ENCODE peak calls at places on chromosomes 7 and 10, in four cellular contexts. K, T, A and H are unnamed samples.
A peak's percentile ranks its signal among the peaks of the same experiment; 100 is the strongest.

GRCh38 chr10:102633282-102633681 is 11.0 kb upstream of the TRIM8 start:
- DNase-seq in K (peak; percentile 53), T (no peak), A (peak; percentile 84), H (no peak)

GRCh38 chr7:46854958-46855473 is 726.9 kb downstream of the TNS3 start:
- DNase-seq in K (no peak), T (no peak), A (no peak), H (no peak)

GRCh38 chr10:98646998-98647917 is 200.5 kb upstream of the HPS1 start:
- DNase-seq in K (peak; percentile 82), T (no peak), A (no peak), H (no peak)

GRCh38 chr10:31099664-31100063 is 68.0 kb upstream of the ZNF438 start:
- DNase-seq in K (no peak), T (peak; percentile 46), A (no peak), H (peak; percentile 46)

GRCh38 chr10:122555431-122555830 is 5.1 kb upstream of the DMBT1 start:
- DNase-seq in K (no peak), T (no peak), A (no peak), H (no peak)

GRCh38 chr7:33452805-33453502 is 323.6 kb downstream of the BBS9 start:
- DNase-seq in K (no peak), T (no peak), A (no peak), H (no peak)

GRCh38 chr7:27160147-27160545 is 3.7 kb upstream of the HOXA7 start:
- DNase-seq in K (peak; percentile 46), T (no peak), A (peak; percentile 79), H (no peak)

GRCh38 chr7:10156972-10157371 is 816.7 kb upstream of the PHF14 start:
- DNase-seq in K (no peak), T (no peak), A (no peak), H (no peak)

GRCh38 chr10:100632027-100632426 is 96.3 kb downstream of the HIF1AN start:
- DNase-seq in K (no peak), T (no peak), A (no peak), H (no peak)

GRCh38 chr7:66213637-66214036 is 8.5 kb downstream of the TPST1 start:
- DNase-seq in K (no peak), T (no peak), A (no peak), H (no peak)

GRCh38 chr7:47455872-47456185 is 126.1 kb downstream of the TNS3 start:
- DNase-seq in K (no peak), T (no peak), A (no peak), H (no peak)

GRCh38 chr7:2812831-2813230 is 31.3 kb downstream of the GNA12 start:
- DNase-seq in K (peak; percentile 6), T (no peak), A (no peak), H (no peak)

GRCh38 chr10:5292196-5292735 is 72.5 kb upstream of the UCN3 start:
- DNase-seq in K (no peak), T (no peak), A (no peak), H (no peak)

GRCh38 chr7:13852281-13852968 is 137.0 kb downstream of the ETV1 start:
- DNase-seq in K (no peak), T (no peak), A (no peak), H (no peak)

GRCh38 chr7:92586403-92586802 is 3.8 kb downstream of the FAM133B start:
- DNase-seq in K (no peak), T (no peak), A (no peak), H (no peak)

GRCh38 chr7:77913977-77914607 is 115.5 kb downstream of the PHTF2 start:
- DNase-seq in K (no peak), T (no peak), A (no peak), H (no peak)

GRCh38 chr10:103725242-103725641 is 130.1 kb downstream of the SH3PXD2A start:
- DNase-seq in K (no peak), T (no peak), A (no peak), H (no peak)

GRCh38 chr7:46568420-46569116 is 647.5 kb upstream of the IGFBP3 start:
- DNase-seq in K (no peak), T (no peak), A (no peak), H (no peak)

GRCh38 chr7:7739718-7740355 is 21.4 kb upstream of the RPA3 start:
- DNase-seq in K (no peak), T (no peak), A (no peak), H (no peak)

GRCh38 chr7:29038463-29038862 is 80.3 kb upstream of the TRIL start:
- DNase-seq in K (peak; percentile 51), T (no peak), A (no peak), H (no peak)

GRCh38 chr7:123769371-123769770 is 20.6 kb upstream of the WASL start:
- DNase-seq in K (no peak), T (no peak), A (no peak), H (peak; percentile 62)

GRCh38 chr7:137287651-137288258 is 55.8 kb downstream of the PTN start:
- DNase-seq in K (no peak), T (no peak), A (no peak), H (no peak)

GRCh38 chr10:131187274-131187673 is 124.2 kb downstream of the TCERG1L start:
- DNase-seq in K (no peak), T (no peak), A (no peak), H (no peak)

GRCh38 chr7:117097860-117098259 is 144.6 kb downstream of the ST7 start:
- DNase-seq in K (no peak), T (peak; percentile 7), A (no peak), H (no peak)

GRCh38 chr7:74516214-74516613 is 62.5 kb downstream of the GTF2IRD1 start:
- DNase-seq in K (no peak), T (no peak), A (no peak), H (no peak)

GRCh38 chr10:3469639-3470020 is 297.0 kb upstream of the PITRM1 start:
- DNase-seq in K (peak; percentile 17), T (no peak), A (no peak), H (no peak)

GRCh38 chr10:3471927-3472704 is 299.5 kb upstream of the PITRM1 start:
- DNase-seq in K (no peak), T (peak; percentile 83), A (no peak), H (no peak)

GRCh38 chr10:3468919-3469638 is 296.5 kb upstream of the PITRM1 start:
- DNase-seq in K (no peak), T (peak; percentile 63), A (no peak), H (no peak)

GRCh38 chr10:3471497-3471896 is 298.9 kb upstream of the PITRM1 start:
- DNase-seq in K (no peak), T (no peak), A (no peak), H (no peak)

GRCh38 chr10:3470191-3470590 is 297.6 kb upstream of the PITRM1 start:
- DNase-seq in K (peak; percentile 19), T (no peak), A (no peak), H (no peak)
- H3K27ac ChIP-seq in K (no peak overlapping the region), T (peak overlapping the region; percentile 12), A (no peak overlapping the region), H (no peak overlapping the region)

DNA sequence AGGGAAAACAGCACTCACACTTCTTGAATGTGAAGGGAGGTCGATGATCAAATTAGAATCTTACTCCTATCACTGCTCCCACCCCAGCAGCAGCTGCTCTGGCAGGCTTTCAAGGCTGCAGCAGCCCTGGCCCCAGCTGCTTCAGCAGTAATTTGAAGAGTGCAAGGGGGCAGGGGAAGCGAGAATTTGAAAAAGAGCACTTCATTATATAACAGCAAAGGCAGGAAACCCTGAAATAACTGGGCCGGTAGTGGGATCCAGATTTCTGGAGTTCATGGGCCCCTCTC is 44.9 kb downstream of the MYPN start:
- DNase-seq in K (peak; percentile 73), T (no peak), A (peak; percentile 80), H (no peak)
- H3K4me1 ChIP-seq in K (peaks cover 4% of the 10 kb centered on the region), T (no peaks in the 10 kb centered on the region), A (no peaks in the 10 kb centered on the region), H (peaks cover 22% of the 10 kb centered on the region)

GRCh38 chr10:15859865-15860691 is at the start of gene MINDY3:
- DNase-seq in K (peak; percentile 90), T (peak; percentile 72), A (peak; percentile 94), H (peak; percentile 80)
- H3K27ac ChIP-seq in K (peak within 1 kb of the TSS; percentile 20), T (peak within 1 kb of the TSS; percentile 80), A (peak within 1 kb of the TSS; percentile 83), H (peak within 1 kb of the TSS; percentile 31)

GRCh38 chr10:43964486-43964885 is 315.8 kb upstream of the ZNF32 start:
- DNase-seq in K (peak; percentile 12), T (no peak), A (no peak), H (no peak)
- H3K4me1 ChIP-seq in K (peaks cover 5% of the 10 kb centered on the region), T (no peaks in the 10 kb centered on the region), A (no peaks in the 10 kb centered on the region), H (peaks cover 3% of the 10 kb centered on the region)

DNA sequence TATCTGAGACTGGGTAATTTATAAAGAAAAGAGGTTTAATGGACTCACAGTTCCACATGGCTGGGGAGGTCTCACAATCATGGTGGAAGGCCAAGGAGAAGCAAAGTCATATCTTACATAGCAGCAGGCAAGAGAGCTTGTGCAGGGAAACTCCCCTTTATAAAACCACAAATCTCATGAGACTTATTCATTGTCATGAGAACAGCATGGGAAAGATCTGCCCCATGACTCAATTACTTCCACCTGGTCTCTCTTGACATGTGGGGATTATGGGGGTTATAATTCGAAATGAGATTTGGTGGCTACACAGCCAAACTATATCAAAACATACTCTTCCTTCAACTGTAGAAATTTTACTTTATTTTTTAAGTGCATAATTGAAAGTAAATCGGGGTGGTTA is 436.3 kb upstream of the KLF6 start:
- DNase-seq in K (no peak), T (no peak), A (no peak), H (no peak)
- H3K27ac ChIP-seq in K (no peak overlapping the region), T (no peak overlapping the region), A (no peak overlapping the region), H (no peak overlapping the region)

DNA sequence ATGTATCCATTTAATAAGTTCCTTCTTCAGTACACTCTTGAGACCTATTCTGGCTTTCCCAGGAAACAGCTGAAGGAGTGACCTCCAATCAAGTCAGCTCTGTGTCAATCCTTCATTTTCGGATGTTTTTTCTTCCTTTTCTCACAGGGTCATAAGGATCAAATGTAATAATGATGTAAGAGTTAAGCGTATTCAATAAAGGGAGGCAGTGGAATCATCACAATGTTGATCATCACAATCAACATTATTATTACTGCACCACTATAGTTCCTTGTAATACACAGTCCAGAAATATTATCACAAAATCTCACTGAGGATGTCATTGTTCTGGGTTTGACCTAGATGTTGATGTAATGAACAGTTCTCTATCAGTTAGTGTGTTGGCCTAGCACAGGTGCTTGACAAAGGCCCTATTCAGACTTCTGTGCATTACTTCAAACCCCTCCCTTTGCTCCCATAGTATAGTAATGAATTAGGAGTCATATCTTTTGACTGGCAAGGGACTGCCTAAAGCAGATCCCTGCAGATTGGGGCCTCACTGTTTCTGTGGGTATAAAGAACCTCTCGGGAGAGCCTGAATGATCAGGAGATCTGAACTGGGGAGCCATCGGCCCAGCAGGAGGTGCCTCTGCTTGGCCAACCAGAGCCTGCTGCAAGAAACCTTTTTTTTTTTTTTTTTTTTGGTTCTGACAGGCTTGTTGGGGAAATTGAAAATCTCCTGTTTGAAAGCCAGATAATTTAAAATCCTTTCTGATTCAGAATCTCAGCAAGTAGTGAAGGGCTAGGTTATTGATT is 100.6 kb downstream of the KAT6B start:
- DNase-seq in K (no peak), T (no peak), A (no peak), H (no peak)
- H3K4me1 ChIP-seq in K (peaks cover 14% of the 10 kb centered on the region), T (peaks cover 2% of the 10 kb centered on the region), A (peaks cover 24% of the 10 kb centered on the region), H (peaks cover 55% of the 10 kb centered on the region)